ENCODE peak calls at places on chromosome 14, in four cellular contexts. P is iPS DF 19.7, K is EL, I is kidney. J is an unnamed sample.

GRCh38 chr14:68576496-68577244 is 216.2 kb downstream of the ZFP36L1 start:
- DNase-seq in I (no peak), K (peak), P (no peak), J (peak)

GRCh38 chr14:33847066-33847465 is 103.8 kb downstream of the EGLN3 start:
- DNase-seq in I (no peak), P (no peak), K (no peak), J (no peak)

GRCh38 chr14:106509795-106510194 is 983.4 kb downstream of the TMEM121 start:
- DNase-seq in I (no peak), K (no peak), P (no peak), J (no peak)

GRCh38 chr14:50062438-50063039 is 53.8 kb downstream of the VCPKMT start:
- DNase-seq in K (peak), I (no peak), P (no peak), J (peak)

GRCh38 chr14:103879570-103880333 is 32.4 kb upstream of the PPP1R13B start:
- DNase-seq in P (no peak), I (peak), K (peak), J (no peak)

GRCh38 chr14:77004711-77005460 is 23.6 kb downstream of the IRF2BPL start:
- DNase-seq in K (no peak), P (no peak), I (no peak), J (no peak)

GRCh38 chr14:74507796-74508195 is 14.2 kb downstream of the ISCA2 start:
- DNase-seq in P (no peak), K (no peak), I (peak), J (no peak)

GRCh38 chr14:85573406-85573805 is 43.5 kb downstream of the FLRT2 start:
- DNase-seq in K (peak), I (no peak), P (no peak), J (peak)

GRCh38 chr14:55451398-55451797 is 11.0 kb upstream of the TBPL2 start:
- DNase-seq in I (no peak), K (no peak), P (no peak), J (no peak)

GRCh38 chr14:51780741-51781140 is 79.7 kb upstream of the GNG2 start:
- DNase-seq in I (no peak), P (no peak), K (peak), J (peak)

GRCh38 chr14:103519837-103520212 is 2.8 kb downstream of the CKB start:
- DNase-seq in P (no peak), K (no peak), I (peak), J (no peak)

GRCh38 chr14:56059054-56059453 is 59.2 kb upstream of the PELI2 start:
- DNase-seq in I (no peak), K (no peak), P (no peak), J (peak)

GRCh38 chr14:68790656-68791077 is 2.2 kb downstream of the ZFP36L1 start:
- DNase-seq in K (no peak), P (no peak), I (no peak), J (no peak)

GRCh38 chr14:102819176-102819628 is 42.0 kb downstream of the TRAF3 start:
- DNase-seq in K (no peak), I (no peak), P (no peak), J (no peak)

GRCh38 chr14:52792097-52792415 is 649 bp upstream of the GNPNAT1 start:
- DNase-seq in I (no peak), P (no peak), K (no peak), J (no peak)

GRCh38 chr14:57085801-57086200 is 182.9 kb downstream of the EXOC5 start:
- DNase-seq in K (no peak), P (no peak), I (no peak), J (no peak)

GRCh38 chr14:94936411-94936892 is 166.5 kb upstream of the GSC start:
- DNase-seq in P (no peak), I (peak), K (peak), J (no peak)

GRCh38 chr14:53971501-53971900 is 14.9 kb upstream of the BMP4 start:
- DNase-seq in P (no peak), K (no peak), I (no peak), J (no peak)

GRCh38 chr14:55874785-55875184 is 243.4 kb upstream of the PELI2 start:
- DNase-seq in K (no peak), I (no peak), P (no peak), J (no peak)

GRCh38 chr14:105092124-105092911 is 27.1 kb upstream of the GPR132 start:
- DNase-seq in P (no peak), K (peak), I (peak), J (peak)

GRCh38 chr14:33733310-33733709 is 217.6 kb downstream of the EGLN3 start:
- DNase-seq in I (no peak), K (no peak), P (no peak), J (no peak)

GRCh38 chr14:70069186-70069585 is 119.6 kb downstream of the SLC8A3 start:
- DNase-seq in P (no peak), I (no peak), K (no peak), J (no peak)

GRCh38 chr14:78142994-78143393 is 27.2 kb upstream of the NRXN3 start:
- DNase-seq in P (no peak), K (no peak), I (no peak), J (no peak)

GRCh38 chr14:88834883-88835431 is 10.5 kb downstream of the TTC8 start:
- DNase-seq in K (peak), I (no peak), P (no peak), J (peak)

GRCh38 chr14:68783408-68784297 is 9.2 kb downstream of the ZFP36L1 start:
- DNase-seq in K (no peak), I (no peak), P (no peak), J (no peak)

GRCh38 chr14:90319173-90319572 is 12.6 kb downstream of the NRDE2 start:
- DNase-seq in I (no peak), P (no peak), K (peak), J (no peak)

J was measured in mesenchymal stem cell.